ENCODE peak calls at places on chromosomes 2 and 18, in five cellular contexts. T is A549, E is mesenchymal stem cell, D is right atrium auricular region, X is Peyer's patch. O is an unnamed sample. For H3K4me1, the result is how much of the 10 kb centered on the place peaks cover.

GRCh38 chr2:121253021-121253673 is 31.9 kb downstream of the TFCP2L1 start:
- DNase-seq in X (peak), D (no peak), E (no peak), T (no peak), O (no peak)

GRCh38 chr2:189287982-189288494 is 108.5 kb upstream of the COL5A2 start:
- DNase-seq in T (peak), X (no peak), D (no peak), E (peak), O (peak)

GRCh38 chr2:238501311-238501710 is 74.6 kb downstream of the ASB1 start:
- DNase-seq in T (no peak), D (no peak), E (no peak), X (no peak), O (no peak)

GRCh38 chr2:72103161-72103560 is 44.5 kb downstream of the CYP26B1 start:
- DNase-seq in E (no peak), D (peak), X (no peak), T (no peak), O (no peak)

GRCh38 chr2:126325202-126325601 is 330.8 kb upstream of the GYPC start:
- DNase-seq in X (no peak), D (no peak), T (no peak), E (no peak), O (no peak)

GRCh38 chr2:120626566-120626965 is 109.1 kb upstream of the GLI2 start:
- DNase-seq in X (no peak), E (no peak), T (no peak), D (no peak), O (no peak)

GRCh38 chr18:79525556-79526467 is 130.1 kb downstream of the NFATC1 start:
- DNase-seq in T (no peak), E (no peak), D (peak), X (peak), O (no peak)

GRCh38 chr18:31512203-31512764 is 14.3 kb downstream of the DSG2 start:
- DNase-seq in T (peak), D (no peak), E (peak), X (peak), O (no peak)

GRCh38 chr18:22490429-22490846 is 72.7 kb upstream of the CTAGE1 start:
- DNase-seq in X (peak), E (no peak), T (no peak), D (no peak), O (no peak)

GRCh38 chr2:12057436-12058166 is 311.2 kb downstream of the LPIN1 start:
- DNase-seq in E (peak), X (peak), D (no peak), T (no peak), O (no peak)

GRCh38 chr2:78237704-78238103 is 715.5 kb upstream of the LRRTM4 start:
- DNase-seq in T (no peak), D (no peak), E (no peak), X (no peak), O (no peak)

GRCh38 chr2:240024766-240025165 is 376 bp downstream of the NDUFA10 start:
- DNase-seq in E (peak), D (no peak), X (peak), T (peak), O (peak)

GRCh38 chr2:47072728-47073191 is 82.3 kb downstream of the STPG4 start:
- DNase-seq in X (peak), E (no peak), D (no peak), T (no peak), O (no peak)
- H3K4me1 ChIP-seq in X (half or more), E (half or more), D (under half), T (half or more), O (under half)

DNA sequence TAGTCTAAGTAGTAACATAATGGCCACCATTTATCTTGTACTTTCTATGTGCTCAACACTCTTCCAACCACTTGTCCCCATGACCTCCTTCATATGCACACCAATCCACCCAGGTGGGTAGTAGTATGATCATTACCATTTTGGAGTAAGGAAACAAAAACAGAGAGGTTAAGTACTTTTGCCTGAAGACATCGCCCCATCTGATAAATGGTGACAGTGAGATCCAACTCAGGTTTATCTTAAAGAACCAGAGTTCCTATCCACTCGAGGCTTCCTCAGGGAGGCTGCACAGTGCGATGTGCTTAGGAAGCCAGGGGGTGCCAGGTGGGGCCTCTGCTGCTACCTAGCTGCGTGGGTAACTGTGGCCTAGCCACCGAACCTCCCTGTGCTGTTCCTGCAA is 14.1 kb downstream of the NFE2L2 start:
- DNase-seq in D (no peak), T (no peak), X (no peak), E (no peak), O (no peak)
- H3K4me1 ChIP-seq in D (under half), T (half or more), X (half or more), E (under half), O (half or more)

GRCh38 chr2:18829331-18829902 is 240.0 kb upstream of the NT5C1B start:
- DNase-seq in D (no peak), E (peak), T (no peak), X (no peak), O (no peak)
- H3K4me1 ChIP-seq in D (under half), E (under half), T (under half), X (under half), O (under half)

GRCh38 chr2:233977296-233977837 is 60.2 kb downstream of the TRPM8 start:
- DNase-seq in T (no peak), X (no peak), D (no peak), E (no peak), O (no peak)
- H3K4me1 ChIP-seq in T (half or more), X (under half), D (under half), E (under half), O (under half)

GRCh38 chr2:218389333-218390150 is 7.5 kb downstream of the SLC11A1 start:
- DNase-seq in X (no peak), E (no peak), T (no peak), D (no peak), O (no peak)

GRCh38 chr2:218384975-218385374 is 2.9 kb downstream of the SLC11A1 start:
- DNase-seq in X (no peak), D (no peak), E (no peak), T (no peak), O (no peak)

GRCh38 chr2:218383892-218384519 is 1.9 kb downstream of the SLC11A1 start:
- DNase-seq in D (no peak), E (no peak), X (peak), T (no peak), O (no peak)

GRCh38 chr2:218387369-218388194 is 5.5 kb downstream of the SLC11A1 start:
- DNase-seq in X (peak), E (peak), D (no peak), T (peak), O (no peak)

GRCh38 chr2:218386505-218387368 is 4.7 kb downstream of the SLC11A1 start:
- DNase-seq in X (peak), D (no peak), T (no peak), E (no peak), O (no peak)
- H3K4me1 ChIP-seq in X (under half), D (under half), T (under half), E (under half), O (under half)

DNA sequence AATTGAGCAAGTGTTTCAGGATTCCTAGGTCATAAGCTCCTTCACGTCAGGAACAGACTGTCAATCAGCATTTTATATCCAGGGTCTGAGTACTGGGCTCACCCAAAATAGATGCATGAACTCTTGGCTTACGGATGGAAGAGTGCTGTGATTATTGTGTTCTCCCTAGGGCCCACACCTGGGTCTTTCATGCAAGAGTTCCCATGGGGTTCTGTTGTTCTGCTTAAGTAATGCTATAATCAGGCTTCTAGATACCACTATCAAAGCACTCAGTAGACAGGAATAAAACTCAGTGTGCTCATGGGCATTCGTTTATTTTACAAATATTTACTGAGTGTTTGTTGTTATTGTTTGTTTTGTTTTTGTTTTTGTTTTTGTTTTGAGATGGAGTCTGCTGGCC is 46.4 kb upstream of the PMAIP1 start:
- DNase-seq in X (no peak), D (no peak), T (no peak), E (no peak), O (no peak)
- H3K4me1 ChIP-seq in X (under half), D (under half), T (under half), E (under half), O (under half)